ENCODE peak calls at places on chromosomes 1 and 21, in seven cellular contexts. W is adrenal gland, F is lower lobe of right lung, M is WTC11, L is omental fat pad, K is A673, R is neural progenitor cell. G is an unnamed sample.

GRCh38 chr1:180652791-180653190 is 21.0 kb downstream of the XPR1 start:
- DNase-seq in M (no peak), W (no peak), L (no peak), K (no peak), F (no peak), R (no peak), G (no peak)

GRCh38 chr1:60132985-60133673 is 59.6 kb upstream of the C1orf87 start:
- DNase-seq in K (peak), L (no peak), F (no peak), W (no peak), R (no peak), M (no peak), G (no peak)

GRCh38 chr1:116853680-116854191 is 56.0 kb upstream of the PTGFRN start:
- DNase-seq in L (no peak), R (peak), M (no peak), K (peak), F (no peak), W (peak), G (no peak)

GRCh38 chr1:6601865-6602668 is 602 bp downstream of the KLHL21 start:
- DNase-seq in M (peak), R (peak), L (no peak), K (no peak), F (peak), W (peak), G (peak)

GRCh38 chr1:168180148-168180524 is 1.4 kb downstream of the TIPRL start:
- DNase-seq in R (no peak), F (no peak), K (no peak), L (no peak), W (no peak), M (no peak), G (no peak)

GRCh38 chr21:38669186-38669585 is 136.5 kb upstream of the ETS2 start:
- DNase-seq in M (no peak), R (peak), K (peak), L (no peak), W (no peak), F (no peak), G (no peak)

GRCh38 chr1:100882622-100883186 is 11.9 kb downstream of the EXTL2 start:
- DNase-seq in L (no peak), R (no peak), K (no peak), W (peak), F (peak), M (no peak), G (no peak)

GRCh38 chr1:64923294-64923718 is 43.0 kb downstream of the JAK1 start:
- DNase-seq in F (no peak), W (no peak), R (no peak), L (no peak), K (no peak), M (no peak), G (no peak)

GRCh38 chr1:35557118-35557610 is at the start of gene KIAA0319L:
- DNase-seq in M (peak), K (no peak), W (peak), F (peak), L (peak), R (peak), G (no peak)

GRCh38 chr1:111737216-111738132 is 1.7 kb downstream of the INKA2 start:
- DNase-seq in M (no peak), K (no peak), F (no peak), R (peak), L (no peak), W (peak), G (no peak)

GRCh38 chr21:37079211-37079824 is 6.3 kb downstream of the TTC3 start:
- DNase-seq in L (no peak), W (no peak), M (no peak), F (no peak), K (no peak), R (no peak), G (no peak)

GRCh38 chr1:185786524-185786923 is 52.3 kb downstream of the HMCN1 start:
- DNase-seq in K (no peak), W (no peak), L (no peak), M (no peak), F (no peak), R (no peak), G (no peak)

GRCh38 chr1:172401907-172402306 is 18.6 kb upstream of the C1orf105 start:
- DNase-seq in M (peak), W (no peak), L (no peak), K (peak), R (peak), F (no peak), G (no peak)

GRCh38 chr1:214702561-214702960 is 99.6 kb downstream of the CENPF start:
- DNase-seq in K (no peak), R (no peak), F (no peak), W (no peak), M (no peak), L (no peak), G (no peak)
- TF ChIP-seq CTCF in K (no peak), R (no peak), F (no peak), W (no peak), M (no peak), L (no peak), G (no peak)

GRCh38 chr1:183021405-183022201 is 1.6 kb upstream of the LAMC1 start:
- DNase-seq in L (no peak), K (no peak), W (no peak), F (no peak), M (no peak), R (no peak), G (no peak)

GRCh38 chr1:183023146-183023600 is at the start of gene LAMC1:
- DNase-seq in K (peak), F (peak), L (peak), W (peak), M (peak), R (peak), G (peak)

GRCh38 chr1:183024352-183025337 is 1.4 kb downstream of the LAMC1 start:
- DNase-seq in L (no peak), R (peak), K (peak), W (no peak), F (no peak), M (no peak), G (no peak)

GRCh38 chr1:183022202-183023145 is 746 bp upstream of the LAMC1 start:
- DNase-seq in M (peak), W (peak), R (peak), F (peak), L (peak), K (peak), G (peak)

DNA sequence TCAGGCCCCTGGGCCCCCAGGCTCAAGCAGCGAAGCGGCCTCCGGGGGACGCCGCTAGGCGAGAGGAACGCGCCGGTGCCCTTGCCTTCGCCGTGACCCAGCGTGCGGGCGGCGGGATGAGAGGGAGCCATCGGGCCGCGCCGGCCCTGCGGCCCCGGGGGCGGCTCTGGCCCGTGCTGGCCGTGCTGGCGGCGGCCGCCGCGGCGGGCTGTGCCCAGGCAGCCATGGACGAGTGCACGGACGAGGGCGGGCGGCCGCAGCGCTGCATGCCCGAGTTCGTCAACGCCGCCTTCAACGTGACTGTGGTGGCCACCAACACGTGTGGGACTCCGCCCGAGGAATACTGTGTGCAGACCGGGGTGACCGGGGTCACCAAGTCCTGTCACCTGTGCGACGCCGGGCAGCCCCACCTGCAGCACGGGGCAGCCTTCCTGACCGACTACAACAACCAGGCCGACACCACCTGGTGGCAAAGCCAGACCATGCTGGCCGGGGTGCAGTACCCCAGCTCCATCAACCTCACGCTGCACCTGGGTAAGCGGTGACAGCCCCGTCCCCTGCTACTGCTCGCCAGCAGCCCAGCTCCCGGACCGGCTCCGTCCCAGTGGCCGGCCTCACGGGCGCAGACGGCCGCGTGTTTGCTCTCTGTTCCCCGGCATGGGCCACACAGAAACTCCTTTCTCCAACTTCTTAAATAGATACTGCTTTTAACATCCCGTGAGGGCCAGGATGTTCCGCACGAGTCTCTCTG is 556 bp downstream of the LAMC1 start:
- DNase-seq in K (peak), M (peak), R (peak), F (peak), L (peak), W (peak), G (peak)
- TF ChIP-seq CTCF in K (peak), M (no peak), R (peak), F (peak), L (no peak), W (peak), G (no peak)

GRCh38 chr1:94395231-94395630 is 23.0 kb upstream of the ABCD3 start:
- DNase-seq in K (no peak), R (peak), W (no peak), M (no peak), L (no peak), F (no peak), G (no peak)

GRCh38 chr1:94395748-94396309 is 22.4 kb upstream of the ABCD3 start:
- DNase-seq in M (no peak), K (no peak), R (no peak), F (no peak), L (no peak), W (no peak), G (no peak)

GRCh38 chr1:94396356-94396755 is 21.8 kb upstream of the ABCD3 start:
- DNase-seq in F (no peak), R (peak), W (no peak), M (peak), L (no peak), K (peak), G (no peak)

GRCh38 chr1:94398356-94398755 is 19.8 kb upstream of the ABCD3 start:
- DNase-seq in K (peak), M (no peak), L (no peak), R (no peak), F (no peak), W (no peak), G (no peak)

GRCh38 chr1:94394247-94394646 is 23.9 kb upstream of the ABCD3 start:
- DNase-seq in R (no peak), W (no peak), L (no peak), K (no peak), F (no peak), M (no peak), G (no peak)
- TF ChIP-seq CTCF in R (no peak), W (no peak), L (no peak), K (no peak), F (no peak), M (no peak), G (no peak)

GRCh38 chr1:33120436-33121231 is 39.7 kb downstream of the AZIN2 start:
- DNase-seq in M (no peak), R (no peak), W (no peak), K (no peak), F (no peak), L (no peak), G (no peak)

GRCh38 chr1:33123266-33123665 is 42.3 kb downstream of the AZIN2 start:
- DNase-seq in W (no peak), R (no peak), F (no peak), L (no peak), M (no peak), K (no peak), G (no peak)

GRCh38 chr1:33121728-33122127 is 40.8 kb downstream of the AZIN2 start:
- DNase-seq in W (no peak), F (no peak), K (no peak), M (no peak), R (no peak), L (no peak), G (no peak)

GRCh38 chr1:33119532-33120217 is 38.7 kb downstream of the AZIN2 start:
- DNase-seq in M (peak), R (peak), K (no peak), L (no peak), F (no peak), W (no peak), G (no peak)

GRCh38 chr1:33122483-33123170 is 41.7 kb downstream of the AZIN2 start:
- DNase-seq in K (no peak), M (no peak), F (no peak), W (no peak), R (no peak), L (no peak), G (no peak)
- TF ChIP-seq CTCF in K (no peak), M (no peak), F (no peak), W (no peak), R (no peak), L (no peak), G (no peak)

G was measured in activated B cell treated with CpG ODN at 0.5 μM for 24 hours.